ENCODE peak calls at places on chromosomes 12 and 14, in five cellular contexts. G is PC-3, S is psoas muscle, M is left ventricle myocardium inferior, I is mammary epithelial cell. Z is an unnamed sample. For H3K4me1 and H3K27me3, the result is how much of the 10 kb centered on the place peaks cover.

GRCh38 chr14:96168581-96168980 is 36.1 kb upstream of the BDKRB2 start:
- DNase-seq in G (no peak), S (no peak), M (no peak), I (no peak), Z (no peak)

GRCh38 chr12:121753844-121754264 is 39.6 kb downstream of the RHOF start:
- DNase-seq in G (no peak), S (no peak), M (peak), I (no peak), Z (no peak)

GRCh38 chr12:21823581-21823980 is 49.1 kb upstream of the KCNJ8 start:
- DNase-seq in G (no peak), S (peak), M (peak), I (no peak), Z (no peak)

GRCh38 chr12:92745874-92746553 is 43.2 kb downstream of the PLEKHG7 start:
- DNase-seq in G (peak), S (peak), M (peak), I (peak), Z (peak)

GRCh38 chr14:104228221-104228620 is 89.8 kb downstream of the KIF26A start:
- DNase-seq in G (no peak), S (no peak), M (no peak), I (no peak), Z (no peak)

GRCh38 chr12:52004042-52004648 is 2.6 kb upstream of the TAMALIN start:
- DNase-seq in G (peak), S (peak), M (no peak), I (peak), Z (no peak)

GRCh38 chr12:114835031-114835430 is 151.1 kb upstream of the TBX3 start:
- DNase-seq in G (peak), S (no peak), M (no peak), I (peak), Z (peak)

GRCh38 chr12:103326190-103326589 is 169.6 kb downstream of the C12orf42 start:
- DNase-seq in G (peak), S (no peak), M (no peak), I (peak), Z (peak)

GRCh38 chr12:130649101-130649571 is 67.0 kb downstream of the RIMBP2 start:
- DNase-seq in G (no peak), S (no peak), M (no peak), I (no peak), Z (no peak)

GRCh38 chr14:100341301-100342031 is 18.3 kb downstream of the SLC25A47 start:
- DNase-seq in G (peak), S (no peak), M (no peak), I (peak), Z (peak)

GRCh38 chr12:124792961-124793441 is 70.7 kb downstream of the SCARB1 start:
- DNase-seq in G (no peak), S (no peak), M (no peak), I (no peak), Z (no peak)

GRCh38 chr12:14362347-14362746 is 3.1 kb upstream of the ATF7IP start:
- DNase-seq in G (no peak), S (no peak), M (no peak), I (no peak), Z (no peak)

GRCh38 chr14:103871596-103872480 is 24.5 kb upstream of the PPP1R13B start:
- DNase-seq in G (no peak), S (peak), M (peak), I (no peak), Z (no peak)

GRCh38 chr12:11553871-11554533 is 95.5 kb upstream of the ETV6 start:
- DNase-seq in G (peak), S (no peak), M (no peak), I (peak), Z (peak)

GRCh38 chr14:21712039-21712438 is 38.4 kb upstream of the OR4E1 start:
- DNase-seq in G (no peak), S (no peak), M (no peak), I (no peak), Z (no peak)

GRCh38 chr12:95322335-95322734 is 104.7 kb downstream of the VEZT start:
- DNase-seq in G (no peak), S (no peak), M (no peak), I (no peak), Z (no peak)

GRCh38 chr12:57320639-57321038 is 69.7 kb upstream of the STAC3 start:
- DNase-seq in G (no peak), S (no peak), M (no peak), I (no peak), Z (no peak)

GRCh38 chr12:96368233-96368632 is 32.0 kb downstream of the CDK17 start:
- DNase-seq in G (no peak), S (no peak), M (peak), I (peak), Z (no peak)

GRCh38 chr12:553216-554000 is 93.7 kb downstream of the B4GALNT3 start:
- DNase-seq in G (no peak), S (no peak), M (no peak), I (no peak), Z (no peak)

GRCh38 chr12:116266220-116266619 is 11.3 kb downstream of the MED13L start:
- DNase-seq in G (no peak), S (no peak), M (no peak), I (peak), Z (peak)

GRCh38 chr14:98173291-98173690 is 1098.7 kb downstream of the BCL11B start:
- DNase-seq in G (no peak), S (no peak), M (no peak), I (no peak), Z (no peak)

GRCh38 chr12:119448737-119449136 is 114.2 kb downstream of the CCDC60 start:
- DNase-seq in G (peak), S (no peak), M (no peak), I (no peak), Z (no peak)

GRCh38 chr12:68932701-68933563 is at the start of gene CPM:
- DNase-seq in G (peak), S (peak), M (peak), I (peak), Z (no peak)

GRCh38 chr14:36254020-36254614 is 66.3 kb downstream of the MBIP start:
- DNase-seq in G (peak), S (no peak), M (no peak), I (peak), Z (no peak)

GRCh38 chr12:121766290-121767039 is 27.0 kb downstream of the RHOF start:
- DNase-seq in G (no peak), S (no peak), M (no peak), I (no peak), Z (no peak)

GRCh38 chr12:130354407-130354806 is 16.7 kb downstream of the PIWIL1 start:
- DNase-seq in G (no peak), S (no peak), M (no peak), I (no peak), Z (no peak)

GRCh38 chr12:69442894-69443293 is 27.3 kb upstream of the FRS2 start:
- DNase-seq in G (peak), S (no peak), M (no peak), I (peak), Z (no peak)

GRCh38 chr12:88202500-88202899 is 60.4 kb downstream of the TMTC3 start:
- DNase-seq in G (no peak), S (no peak), M (no peak), I (no peak), Z (no peak)

GRCh38 chr14:104436741-104437701 is 142.5 kb upstream of the C14orf180 start:
- DNase-seq in G (no peak), S (no peak), M (peak), I (no peak), Z (no peak)

DNA sequence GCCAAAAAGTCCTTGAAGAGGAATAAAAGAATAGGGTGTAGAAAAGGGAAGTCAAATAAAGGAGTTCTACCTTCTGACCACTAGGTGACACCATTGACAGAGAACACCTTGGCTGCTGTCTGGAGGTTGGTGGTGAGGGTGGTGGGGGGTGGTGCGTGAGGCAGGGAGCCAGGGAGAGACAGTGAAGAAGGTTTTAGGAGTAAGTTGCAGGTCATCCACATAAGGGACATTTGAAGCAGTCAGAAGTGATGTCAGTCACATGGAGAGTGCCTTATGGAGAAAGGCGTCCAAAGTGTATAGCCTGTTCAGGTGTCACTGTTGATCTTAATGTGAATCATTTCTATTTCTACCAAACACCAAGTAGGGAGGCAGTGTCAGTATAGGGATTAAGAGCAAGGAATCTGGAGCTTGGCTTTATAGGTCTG is 279.3 kb upstream of the DDHD1 start:
- DNase-seq in G (peak), S (no peak), M (no peak), I (peak), Z (peak)
- TF ChIP-seq CTCF in G (peak), S (peak), M (peak), I (peak), Z (peak)

GRCh38 chr12:109092484-109093021 is 719 bp downstream of the ALKBH2 start:
- DNase-seq in G (no peak), S (no peak), M (no peak), I (peak), Z (no peak)

GRCh38 chr12:109085590-109085989 is 7.7 kb downstream of the ALKBH2 start:
- DNase-seq in G (no peak), S (no peak), M (no peak), I (no peak), Z (no peak)

GRCh38 chr12:109089683-109090082 is 3.6 kb downstream of the ALKBH2 start:
- DNase-seq in G (peak), S (no peak), M (no peak), I (no peak), Z (no peak)

GRCh38 chr12:109087250-109087649 is 6.0 kb downstream of the ALKBH2 start:
- DNase-seq in G (no peak), S (no peak), M (no peak), I (peak), Z (no peak)

GRCh38 chr12:109088818-109089217 is 4.5 kb downstream of the ALKBH2 start:
- DNase-seq in G (no peak), S (no peak), M (no peak), I (no peak), Z (no peak)
- H3K4me1 ChIP-seq in G (under half), S (under half), M (under half), I (under half), Z (under half)

DNA sequence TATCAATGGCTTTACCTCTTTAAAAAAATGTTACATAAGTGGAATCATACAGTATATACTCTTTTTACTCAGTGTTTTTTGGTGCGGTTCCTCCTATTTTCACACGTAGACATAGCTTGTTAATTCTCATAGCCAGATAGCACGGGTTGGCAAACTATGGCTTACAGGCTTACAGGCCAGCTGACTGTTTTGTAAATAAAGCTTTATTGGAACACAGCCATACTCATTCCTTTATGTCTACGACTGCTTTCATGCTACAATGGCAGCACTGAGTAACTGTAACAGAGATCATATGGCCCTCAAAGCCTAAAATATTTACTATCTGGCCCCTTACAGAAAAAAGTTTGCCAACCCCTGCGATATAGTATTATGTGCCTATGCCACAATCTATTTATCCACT is 5.8 kb upstream of the DAAM1 start:
- DNase-seq in G (peak), S (no peak), M (no peak), I (no peak), Z (no peak)
- H3K27me3 ChIP-seq in G (under half), S (under half), M (under half), I (under half), Z (under half)

DNA sequence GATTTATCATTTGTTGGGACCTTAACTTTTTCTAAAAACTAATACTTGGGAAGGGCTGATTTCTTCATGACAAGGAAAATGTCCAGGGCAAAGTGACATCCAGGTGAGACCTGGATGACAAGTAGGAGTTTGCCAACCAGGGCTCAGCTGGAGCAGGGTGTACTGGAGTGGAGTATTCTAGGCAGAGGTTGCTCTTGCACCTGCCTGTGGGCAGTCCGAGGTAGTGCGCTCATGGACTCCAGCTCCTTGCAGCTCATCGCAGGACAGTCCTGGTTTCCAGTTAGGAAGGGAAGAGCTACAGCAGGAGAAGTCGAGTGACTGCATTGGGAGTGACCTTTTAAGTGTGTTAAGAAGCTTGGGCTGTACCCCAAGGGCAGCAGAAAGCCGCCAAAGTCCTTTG is 175.9 kb downstream of the PELI2 start:
- DNase-seq in G (peak), S (no peak), M (no peak), I (no peak), Z (no peak)
- TF ChIP-seq CTCF in G (peak), S (no peak), M (no peak), I (no peak), Z (no peak)

DNA sequence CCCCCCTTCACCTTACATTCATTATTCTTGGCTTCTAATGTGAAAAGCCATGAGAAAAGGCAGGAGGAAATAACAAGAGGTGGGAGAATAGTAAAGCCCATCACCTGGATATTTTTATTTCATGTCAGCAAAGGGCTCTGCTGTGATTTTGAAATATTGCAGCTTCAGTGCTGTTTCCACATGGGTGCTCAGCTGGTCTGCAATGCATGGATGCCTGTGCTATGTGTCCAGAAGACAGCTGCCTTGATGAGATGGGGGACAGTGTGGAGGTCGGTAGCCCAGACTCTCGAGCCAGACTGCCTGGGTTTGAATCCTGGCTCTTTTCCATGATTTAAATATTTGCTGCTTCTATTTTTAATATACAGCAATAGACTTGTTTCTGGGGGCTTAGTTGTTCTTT is 477.5 kb upstream of the GARIN6 start:
- DNase-seq in G (no peak), S (no peak), M (no peak), I (no peak), Z (no peak)
- H3K4me1 ChIP-seq in G (under half), S (under half), M (under half), I (under half), Z (under half)

DNA sequence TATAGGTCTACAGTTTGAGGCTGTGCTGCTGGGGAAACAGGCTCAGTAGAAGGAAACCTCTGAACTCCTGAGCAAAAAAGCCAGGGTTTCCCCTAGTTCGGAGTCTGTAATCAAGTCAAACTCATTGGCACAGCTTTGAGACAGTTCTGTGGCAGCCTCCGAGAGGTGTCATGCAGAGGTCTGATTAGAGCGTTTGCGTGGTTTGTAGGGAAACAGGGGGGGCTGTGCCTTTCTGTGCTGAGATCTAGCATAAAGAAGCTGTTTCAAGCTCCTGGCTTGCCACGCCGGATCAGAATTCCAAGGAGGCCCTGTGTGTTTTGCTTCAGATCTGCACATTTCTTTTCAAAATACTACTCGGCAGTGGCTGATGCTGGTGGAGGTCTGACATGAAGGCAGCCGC is 1.7 kb downstream of the CABP1 start:
- DNase-seq in G (no peak), S (no peak), M (no peak), I (no peak), Z (no peak)
- H3K27me3 ChIP-seq in G (under half), S (under half), M (half or more), I (under half), Z (half or more)

DNA sequence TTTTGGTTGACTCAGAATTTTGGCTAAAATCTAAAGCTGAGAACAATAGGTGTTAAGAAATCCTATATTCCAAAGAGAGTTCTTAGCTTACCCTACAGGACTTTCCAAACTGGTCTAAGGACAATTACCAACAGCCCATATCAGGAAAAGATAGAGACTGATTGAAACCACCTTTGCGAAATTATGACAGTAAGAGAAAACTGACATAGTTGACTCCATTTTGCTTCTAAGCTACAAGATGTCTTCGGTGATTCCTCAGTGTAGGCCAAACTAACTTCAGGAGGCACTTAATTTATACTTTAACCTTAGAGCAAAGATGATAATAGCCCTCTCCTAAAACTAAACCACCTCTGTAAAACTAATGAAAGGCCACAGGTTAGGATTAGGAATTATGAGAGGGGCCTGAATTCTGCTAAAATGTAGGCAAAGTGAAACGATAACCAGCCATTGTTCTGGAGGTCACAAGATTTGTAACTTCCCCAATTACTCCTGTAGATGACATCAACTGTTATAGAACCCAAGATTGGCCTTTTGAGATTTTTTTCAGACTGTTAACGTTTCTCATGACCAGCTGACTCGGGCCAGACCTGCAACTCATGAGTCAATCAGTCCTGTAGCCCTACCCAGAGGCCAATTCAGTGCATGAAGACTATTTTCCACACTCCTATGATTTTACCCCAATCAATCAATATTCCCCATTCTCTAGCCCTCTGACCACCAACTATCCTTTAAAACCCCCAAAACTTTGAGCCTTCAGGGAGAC is 43.0 kb downstream of the KLRG1 start:
- DNase-seq in G (no peak), S (no peak), M (no peak), I (no peak), Z (no peak)
- TF ChIP-seq CTCF in G (no peak), S (no peak), M (no peak), I (no peak), Z (no peak)

GRCh38 chr14:91611528-91611927 is 101.4 kb upstream of the PPP4R3A start:
- DNase-seq in G (no peak), S (no peak), M (no peak), I (no peak), Z (no peak)
- H3K4me1 ChIP-seq in G (under half), S (under half), M (under half), I (under half), Z (under half)

GRCh38 chr12:111024205-111024794 is 103.9 kb upstream of the MYL2 start:
- DNase-seq in G (peak), S (peak), M (peak), I (peak), Z (peak)

GRCh38 chr12:111027431-111027830 is 107.1 kb upstream of the MYL2 start:
- DNase-seq in G (no peak), S (no peak), M (no peak), I (no peak), Z (no peak)

GRCh38 chr12:111025301-111025700 is 104.9 kb upstream of the MYL2 start:
- DNase-seq in G (no peak), S (no peak), M (no peak), I (no peak), Z (no peak)

GRCh38 chr12:111028830-111029229 is 108.5 kb upstream of the MYL2 start:
- DNase-seq in G (no peak), S (no peak), M (no peak), I (no peak), Z (no peak)

GRCh38 chr12:111025792-111026430 is 105.5 kb upstream of the MYL2 start:
- DNase-seq in G (no peak), S (no peak), M (no peak), I (no peak), Z (no peak)
- H3K27me3 ChIP-seq in G (under half), S (under half), M (half or more), I (under half), Z (half or more)